ENCODE peak calls at places on chromosomes 12 and 14, in six cellular contexts. G, I, A, E, U and Q are unnamed samples.
A peak's percentile ranks its signal among the peaks of the same experiment; 100 is the strongest.

GRCh38 chr14:49923442-49923841 is 30.6 kb downstream of the ARF6 start:
- DNase-seq in A (no peak), G (no peak), E (no peak), I (no peak), U (no peak), Q (no peak)

GRCh38 chr12:6092784-6093722 is 31.4 kb downstream of the VWF start:
- DNase-seq in U (no peak), A (peak; percentile 67), E (peak; percentile 44), I (no peak), G (no peak), Q (no peak)

GRCh38 chr14:68075382-68076029 is 255.9 kb downstream of the RAD51B start:
- DNase-seq in E (no peak), A (no peak), G (no peak), U (no peak), I (no peak), Q (no peak)

GRCh38 chr14:61342941-61343340 is 21.6 kb downstream of the PRKCH start:
- DNase-seq in U (no peak), E (no peak), A (no peak), G (no peak), I (no peak), Q (no peak)

GRCh38 chr14:29462772-29463171 is 464.9 kb downstream of the PRKD1 start:
- DNase-seq in U (no peak), A (no peak), E (no peak), I (no peak), G (no peak), Q (no peak)

GRCh38 chr12:127381043-127381668 is 885.8 kb upstream of the TMEM132C start:
- DNase-seq in G (peak; percentile 73), U (peak; percentile 13), A (no peak), E (no peak), I (no peak), Q (peak; percentile 38)

GRCh38 chr14:68709007-68709406 is 83.9 kb downstream of the ZFP36L1 start:
- DNase-seq in U (peak; percentile 42), I (no peak), E (no peak), G (no peak), A (no peak), Q (no peak)

GRCh38 chr14:39860837-39861236 is 428.6 kb upstream of the FBXO33 start:
- DNase-seq in A (no peak), E (no peak), I (no peak), G (no peak), U (no peak), Q (no peak)

GRCh38 chr12:3304436-3305135 is 186.4 kb upstream of the PRMT8 start:
- DNase-seq in U (peak; percentile 32), E (no peak), I (no peak), G (no peak), A (no peak), Q (peak; percentile 27)

GRCh38 chr14:106518054-106518943 is 991.9 kb downstream of the TMEM121 start:
- DNase-seq in E (peak; percentile 21), U (peak; percentile 30), A (no peak), G (no peak), I (no peak), Q (peak; percentile 94)

GRCh38 chr14:73787760-73788508 is 63.7 kb upstream of the PTGR2 start:
- DNase-seq in U (no peak), E (no peak), A (no peak), I (no peak), G (no peak), Q (peak; percentile 88)

GRCh38 chr14:28152453-28153044 is 614.0 kb upstream of the FOXG1 start:
- DNase-seq in G (no peak), E (no peak), I (no peak), A (no peak), U (no peak), Q (no peak)

GRCh38 chr12:17357396-17357795 is 732.6 kb downstream of the RERGL start:
- DNase-seq in G (no peak), I (no peak), U (no peak), A (no peak), E (no peak), Q (no peak)

GRCh38 chr12:17358850-17359249 is 731.1 kb downstream of the RERGL start:
- DNase-seq in I (no peak), E (no peak), U (no peak), A (no peak), G (no peak), Q (no peak)

GRCh38 chr12:17361224-17361623 is 728.8 kb downstream of the RERGL start:
- DNase-seq in U (no peak), A (no peak), I (no peak), E (no peak), G (no peak), Q (no peak)
- TF ChIP-seq CTCF in U (no peak), A (no peak), I (no peak), E (no peak), G (no peak), Q (no peak)

GRCh38 chr12:59444932-59445331 is 150.9 kb upstream of the SLC16A7 start:
- DNase-seq in U (peak; percentile 5), A (no peak), E (no peak), I (no peak), G (no peak), Q (peak; percentile 31)
- TF ChIP-seq CTCF in U (no peak), A (no peak), E (no peak), I (no peak), G (no peak), Q (no peak)

GRCh38 chr14:55026441-55026792 is 482 bp downstream of the WDHD1 start:
- DNase-seq in U (no peak), E (no peak), G (no peak), A (no peak), I (no peak), Q (no peak)

GRCh38 chr14:55028476-55028875 is 1.4 kb downstream of the SOCS4 start:
- DNase-seq in E (no peak), U (no peak), A (no peak), I (no peak), G (no peak), Q (no peak)

GRCh38 chr14:55025948-55026347 is 951 bp downstream of the WDHD1 start:
- DNase-seq in U (no peak), G (no peak), A (no peak), I (no peak), E (no peak), Q (no peak)

GRCh38 chr14:55028066-55028465 is 1.0 kb downstream of the SOCS4 start:
- DNase-seq in E (no peak), G (no peak), U (no peak), A (no peak), I (no peak), Q (peak; percentile 22)

DNA sequence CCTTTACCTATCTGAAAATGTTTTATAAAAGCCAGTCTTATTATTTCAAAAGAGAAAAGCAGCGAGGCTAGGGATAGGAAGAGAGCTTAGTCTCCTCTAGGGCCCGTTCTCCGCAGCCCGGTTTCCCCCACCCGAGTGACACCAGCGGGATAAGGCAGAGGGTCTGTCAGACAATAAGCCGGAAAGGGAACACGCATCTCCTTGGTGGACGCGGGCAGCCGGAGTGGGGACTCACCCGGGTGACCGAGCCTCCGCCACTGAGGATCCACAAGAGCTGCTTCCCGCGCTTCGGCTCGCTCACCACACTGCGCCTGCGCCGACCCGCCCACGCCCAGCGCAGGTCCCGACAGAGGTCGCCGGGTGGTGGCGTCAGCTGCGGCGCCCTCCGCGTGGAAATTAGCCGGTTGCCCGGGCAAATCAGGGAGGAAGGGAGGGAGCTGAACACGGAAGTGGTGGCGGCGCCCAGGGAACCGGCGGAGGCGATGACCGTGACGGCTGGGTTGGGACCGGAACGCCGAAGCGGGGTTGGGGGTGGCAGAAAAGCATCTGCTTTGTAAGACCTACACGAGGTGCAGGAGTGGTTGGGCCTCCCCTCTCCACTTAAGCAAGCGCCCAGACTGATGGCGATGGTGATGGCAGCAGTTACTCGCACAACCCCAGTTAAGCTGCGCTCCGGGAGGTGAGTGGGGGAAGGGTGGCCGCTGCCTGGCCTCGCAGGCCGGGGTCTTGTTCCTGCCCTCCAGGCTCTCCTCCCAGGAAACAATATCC is at the start of the genes SOCS4 and WDHD1:
- DNase-seq in I (peak; percentile 81), G (peak; percentile 97), E (peak; percentile 94), A (peak; percentile 96), U (peak; percentile 95), Q (peak; percentile 97)
- TF ChIP-seq CTCF in I (peak; percentile 59), G (no peak), E (no peak), A (no peak), U (no peak), Q (no peak)

DNA sequence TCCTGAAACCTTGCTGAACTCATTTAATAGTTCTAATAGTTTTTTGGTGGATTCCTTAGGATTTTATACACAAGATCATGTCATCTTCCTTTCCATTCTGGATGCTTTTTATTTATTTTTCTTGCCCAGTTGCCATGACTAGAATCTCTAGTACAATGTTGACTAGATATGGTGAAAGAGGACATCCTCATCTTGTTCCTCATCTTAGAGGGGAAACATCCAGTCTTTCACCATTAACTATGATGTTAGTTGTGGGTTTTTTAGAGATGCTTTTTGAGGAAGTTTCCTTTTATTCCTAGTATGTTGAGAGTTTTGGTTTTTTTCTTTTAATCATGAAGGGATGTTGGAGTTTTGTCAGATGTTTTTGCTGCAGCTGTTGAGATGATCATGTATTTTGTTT is 8.6 kb downstream of the ANKRD13A start:
- DNase-seq in E (no peak), I (no peak), G (no peak), A (no peak), U (no peak), Q (no peak)
- TF ChIP-seq CTCF in E (no peak), I (no peak), G (no peak), A (no peak), U (no peak), Q (no peak)

GRCh38 chr12:100058482-100059029 is 73.8 kb upstream of the ANKS1B start:
- DNase-seq in G (no peak), A (no peak), I (no peak), U (no peak), E (no peak), Q (no peak)
- TF ChIP-seq CTCF in G (no peak), A (no peak), I (no peak), U (no peak), E (peak; percentile 6), Q (no peak)

GRCh38 chr14:51552275-51552674 is 99.4 kb upstream of the FRMD6 start:
- DNase-seq in U (no peak), G (peak; percentile 31), A (no peak), I (no peak), E (no peak), Q (no peak)
- TF ChIP-seq CTCF in U (no peak), G (peak; percentile 30), A (no peak), I (no peak), E (no peak), Q (no peak)

GRCh38 chr12:120292661-120293531 is at the start of gene RNU4-1:
- DNase-seq in E (peak; percentile 64), G (peak; percentile 50), A (peak; percentile 83), I (peak; percentile 35), U (peak; percentile 91), Q (peak; percentile 90)
- TF ChIP-seq CTCF in E (no peak), G (no peak), A (no peak), I (no peak), U (no peak), Q (no peak)